ENCODE peak calls at places on chromosomes 16 and 17, in nine cellular contexts. T is EL, C is nucleus accumbens, J is NCI-H2029, M is thoracic aorta, G is choroid plexus epithelial cell, S is heart left ventricle, X is SJCRH30, L is amniotic stem cell. Q is an unnamed sample.

GRCh38 chr16:74872302-74872701 is 97.7 kb upstream of the FA2H start:
- DNase-seq in G (no peak), T (no peak), L (no peak), C (no peak), M (no peak), X (no peak), J (no peak), S (no peak), Q (no peak)

GRCh38 chr16:4298761-4299522 is 16.9 kb upstream of the GLIS2 start:
- DNase-seq in S (peak), X (peak), M (no peak), J (no peak), L (peak), G (peak), T (peak), C (no peak), Q (no peak)

GRCh38 chr17:33292184-33292980 is 713 bp downstream of the ASIC2 start:
- DNase-seq in J (no peak), L (no peak), C (no peak), T (peak), M (no peak), S (no peak), G (peak), X (no peak), Q (no peak)

GRCh38 chr16:89155184-89155679 is 16.3 kb upstream of the CDH15 start:
- DNase-seq in J (no peak), X (no peak), L (peak), C (no peak), M (peak), S (peak), T (peak), G (peak), Q (no peak)

GRCh38 chr16:71526111-71526998 is at the start of gene CHST4:
- DNase-seq in X (peak), M (no peak), T (peak), J (no peak), C (no peak), S (no peak), L (peak), G (peak), Q (no peak)

GRCh38 chr16:68059804-68060203 is 25.4 kb upstream of the NFATC3 start:
- DNase-seq in S (no peak), J (no peak), X (no peak), M (no peak), T (no peak), G (no peak), L (no peak), C (no peak), Q (no peak)

GRCh38 chr17:28745777-28746473 is 2.1 kb downstream of the TRAF4 start:
- DNase-seq in C (no peak), M (no peak), S (no peak), L (no peak), J (no peak), T (peak), G (no peak), X (no peak), Q (no peak)

GRCh38 chr17:6303664-6304063 is 131.3 kb downstream of the AIPL1 start:
- DNase-seq in T (peak), S (no peak), L (no peak), J (no peak), X (peak), G (peak), C (no peak), M (no peak), Q (no peak)

GRCh38 chr16:15658149-15658548 is 8.1 kb downstream of the NDE1 start:
- DNase-seq in M (no peak), G (no peak), J (no peak), T (no peak), X (no peak), L (no peak), S (no peak), C (no peak), Q (no peak)